ENCODE peak calls at places on chromosomes 5 and 9, in eight cellular contexts. U, K, F, E, M, N, T and Z are unnamed samples.
A peak's percentile ranks its signal among the peaks of the same experiment; 100 is the strongest.

GRCh38 chr5:112284561-112284960 is 134.5 kb downstream of the EPB41L4A start:
- DNase-seq in U (no peak), K (no peak), F (no peak), E (no peak), M (no peak), N (no peak), T (no peak), Z (no peak)

GRCh38 chr5:80129146-80129545 is 94.0 kb downstream of the THBS4 start:
- DNase-seq in U (no peak), K (no peak), F (no peak), E (no peak), M (no peak), N (no peak), T (no peak), Z (no peak)

GRCh38 chr5:67028371-67028770 is 168.2 kb downstream of the CD180 start:
- DNase-seq in U (no peak), K (no peak), F (no peak), E (no peak), M (no peak), N (no peak), T (peak; percentile 80), Z (no peak)

GRCh38 chr9:137255448-137256114 is 454 bp downstream of the NELFB start:
- DNase-seq in U (peak; percentile 66), K (no peak), F (no peak), E (no peak), M (no peak), N (no peak), T (peak; percentile 43), Z (peak; percentile 49)

GRCh38 chr5:150301170-150301505 is 1.6 kb downstream of the ARSI start:
- DNase-seq in U (no peak), K (no peak), F (no peak), E (no peak), M (no peak), N (no peak), T (no peak), Z (no peak)

GRCh38 chr5:65926276-65926761 is at the start of gene ERBIN:
- DNase-seq in U (peak; percentile 82), K (peak; percentile 88), F (peak; percentile 82), E (peak; percentile 65), M (peak; percentile 76), N (peak; percentile 84), T (peak; percentile 87), Z (peak; percentile 90)

GRCh38 chr5:137231535-137231934 is 267.6 kb downstream of the SPOCK1 start:
- DNase-seq in U (no peak), K (no peak), F (no peak), E (peak; percentile 100), M (no peak), N (no peak), T (peak; percentile 40), Z (no peak)

GRCh38 chr5:83255268-83255667 is 177.9 kb downstream of the XRCC4 start:
- DNase-seq in U (no peak), K (no peak), F (no peak), E (peak; percentile 53), M (no peak), N (no peak), T (peak; percentile 57), Z (no peak)

GRCh38 chr5:81097733-81098132 is 135.4 kb upstream of the CKMT2 start:
- DNase-seq in U (no peak), K (no peak), F (no peak), E (no peak), M (no peak), N (no peak), T (no peak), Z (no peak)

GRCh38 chr5:145246961-145247744 is 588.0 kb downstream of the PRELID2 start:
- DNase-seq in U (no peak), K (no peak), F (no peak), E (peak; percentile 82), M (no peak), N (no peak), T (peak; percentile 74), Z (no peak)

GRCh38 chr5:112492291-112492690 is 73.2 kb upstream of the EPB41L4A start:
- DNase-seq in U (peak; percentile 77), K (no peak), F (peak; percentile 58), E (peak; percentile 66), M (no peak), N (no peak), T (peak; percentile 55), Z (peak; percentile 54)

GRCh38 chr5:68932830-68933434 is 160.9 kb upstream of the SLC30A5 start:
- DNase-seq in U (peak; percentile 40), K (no peak), F (no peak), E (no peak), M (no peak), N (no peak), T (no peak), Z (peak; percentile 66)

GRCh38 chr9:91775011-91775707 is 174.9 kb downstream of the ROR2 start:
- DNase-seq in U (peak; percentile 66), K (peak; percentile 71), F (peak; percentile 63), E (peak; percentile 33), M (peak; percentile 37), N (peak; percentile 29), T (peak; percentile 56), Z (peak; percentile 62)

GRCh38 chr9:101736723-101737122 is 1.7 kb downstream of the GRIN3A start:
- DNase-seq in U (no peak), K (peak; percentile 42), F (no peak), E (peak; percentile 12), M (no peak), N (no peak), T (peak; percentile 27), Z (no peak)

GRCh38 chr9:101737705-101738565 is 512 bp downstream of the GRIN3A start:
- DNase-seq in U (no peak), K (peak; percentile 48), F (no peak), E (no peak), M (no peak), N (no peak), T (peak; percentile 1), Z (no peak)

GRCh38 chr9:101739311-101739710 is 864 bp upstream of the GRIN3A start:
- DNase-seq in U (no peak), K (no peak), F (no peak), E (no peak), M (no peak), N (no peak), T (no peak), Z (no peak)

GRCh38 chr9:101737165-101737704 is 1.2 kb downstream of the GRIN3A start:
- DNase-seq in U (no peak), K (peak; percentile 43), F (no peak), E (no peak), M (no peak), N (no peak), T (no peak), Z (no peak)

DNA sequence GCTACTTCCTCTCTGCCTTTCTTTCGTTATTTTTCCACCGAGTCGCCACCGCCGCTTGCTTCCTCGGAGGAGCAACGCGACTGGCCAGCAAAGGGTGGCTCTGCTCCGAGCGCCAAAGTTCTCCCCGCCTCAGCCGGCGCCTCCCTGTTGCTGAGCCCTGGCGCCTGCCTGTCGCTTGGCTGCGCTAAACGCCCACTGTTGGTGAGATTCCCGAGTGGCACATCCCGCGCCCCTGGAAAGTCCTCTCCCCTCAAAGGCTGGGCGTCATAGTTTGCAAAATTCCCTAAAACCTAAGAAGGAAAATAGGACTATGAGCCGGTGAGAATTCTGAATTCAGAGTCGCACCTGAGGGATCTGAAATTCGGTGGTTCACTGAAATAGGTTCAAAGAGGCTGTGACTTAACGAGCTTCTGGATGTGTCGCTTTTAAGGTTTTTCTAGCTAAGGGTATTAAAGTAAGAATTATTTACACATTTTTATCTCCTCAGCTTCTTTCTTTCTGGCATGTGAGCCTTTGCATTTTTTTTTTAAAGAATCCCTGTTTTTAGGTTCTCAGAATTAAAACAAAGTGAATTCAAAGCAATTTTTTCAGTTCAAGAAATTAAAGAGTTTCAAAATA is at the start of gene GRIN3A:
- DNase-seq in U (no peak), K (peak; percentile 48), F (no peak), E (no peak), M (no peak), N (no peak), T (peak; percentile 7), Z (no peak)
- H3K4me3 ChIP-seq in U (no peak within 1 kb of the TSS), K (peak within 1 kb of the TSS; percentile 59), F (peak within 1 kb of the TSS; percentile 38), E (no peak within 1 kb of the TSS), M (peak within 1 kb of the TSS; percentile 13), N (peak within 1 kb of the TSS; percentile 25), T (peak within 1 kb of the TSS; percentile 26), Z (no peak within 1 kb of the TSS)

DNA sequence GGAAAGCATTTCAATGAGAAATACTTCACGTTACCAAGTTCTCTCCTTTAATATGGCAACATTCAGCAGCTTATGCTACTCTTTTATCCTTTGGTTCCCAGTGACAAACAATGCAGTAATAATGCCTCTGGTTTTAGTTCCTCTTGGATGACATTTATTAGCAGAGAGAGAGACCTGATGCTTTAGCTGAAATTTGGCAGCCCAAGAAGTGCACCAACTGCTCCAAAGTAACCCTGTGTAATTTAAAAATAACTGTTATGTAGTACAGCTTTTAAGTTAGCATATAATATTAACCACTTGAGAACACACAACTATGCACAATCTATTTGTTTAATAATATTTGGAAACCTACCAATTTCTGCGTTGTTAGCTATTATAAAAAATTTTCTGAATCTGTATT is 21.8 kb downstream of the PANK3 start:
- DNase-seq in U (no peak), K (no peak), F (no peak), E (no peak), M (no peak), N (no peak), T (no peak), Z (no peak)
- TF ChIP-seq CTCF in U (no peak), K (no peak), F (no peak), E (no peak), M (no peak), N (no peak), T (no peak), Z (no peak)

GRCh38 chr9:37085233-37085632 is 35.1 kb upstream of the ZCCHC7 start:
- DNase-seq in U (no peak), K (no peak), F (no peak), E (no peak), M (no peak), N (no peak), T (no peak), Z (no peak)

GRCh38 chr9:37083654-37084053 is 36.7 kb upstream of the ZCCHC7 start:
- DNase-seq in U (no peak), K (no peak), F (no peak), E (no peak), M (no peak), N (no peak), T (no peak), Z (no peak)

GRCh38 chr9:37079370-37080164 is 40.8 kb upstream of the ZCCHC7 start:
- DNase-seq in U (peak; percentile 98), K (peak; percentile 96), F (peak; percentile 91), E (peak; percentile 86), M (peak; percentile 91), N (peak; percentile 93), T (peak; percentile 96), Z (peak; percentile 93)

GRCh38 chr9:37082214-37082765 is 38.1 kb upstream of the ZCCHC7 start:
- DNase-seq in U (peak; percentile 23), K (no peak), F (no peak), E (no peak), M (no peak), N (no peak), T (peak; percentile 24), Z (no peak)
- H3K4me3 ChIP-seq in U (peak overlapping the region; percentile 69), K (no peak overlapping the region), F (no peak overlapping the region), E (no peak overlapping the region), M (no peak overlapping the region), N (no peak overlapping the region), T (no peak overlapping the region), Z (no peak overlapping the region)

DNA sequence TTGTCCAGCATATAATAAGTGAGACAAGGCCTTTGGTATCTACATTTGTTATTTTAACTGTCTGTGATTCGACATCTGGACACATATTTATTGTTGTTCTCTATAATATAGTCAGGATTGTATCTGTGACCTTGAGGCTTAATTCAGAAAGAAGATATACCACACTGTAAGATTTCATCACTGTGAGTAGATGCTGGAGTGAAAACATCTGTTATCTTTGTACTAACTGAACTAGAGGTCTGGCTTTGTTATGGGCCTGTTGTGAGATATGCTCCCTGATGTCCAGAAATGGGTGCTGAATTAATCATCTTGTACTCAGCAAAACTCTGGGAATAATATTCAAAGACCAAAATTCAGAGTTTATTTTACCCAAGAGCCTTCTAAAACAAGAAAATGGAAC is 148.5 kb downstream of the ISOC1 start:
- DNase-seq in U (no peak), K (no peak), F (no peak), E (no peak), M (no peak), N (no peak), T (peak; percentile 40), Z (no peak)
- TF ChIP-seq CTCF in U (no peak), K (no peak), F (no peak), E (no peak), M (no peak), N (no peak), T (no peak), Z (no peak)